ENCODE peak calls at places on chromosome 16, in eight cellular contexts. B is heart right ventricle; V is occipital lobe; X is activated T-helper 1 cell treated with anti-CD3 and anti-CD28 coated beads, Interleukin-2, amount 50 U/mL, for 16 hours; P is H1; R is activated CD8-positive, alpha-beta memory T cell treated with anti-CD3 and anti-CD28 coated beads for 1 hour; I is T follicular helper cell; D is activated effector memory CD4-positive, alpha-beta T cell treated with anti-CD3 and anti-CD28 coated beads, Interleukin-2, amount 50 U/mL, for 16 hours. W is an unnamed sample.
A peak's percentile ranks its signal among the peaks of the same experiment; 100 is the strongest.

GRCh38 chr16:89335803-89336485 is 118.4 kb downstream of the ZNF778 start:
- DNase-seq in X (no peak), B (no peak), V (no peak), I (no peak), R (no peak), D (no peak), P (no peak), W (no peak)

GRCh38 chr16:50932348-50932916 is 190.5 kb downstream of the CYLD start:
- DNase-seq in P (no peak), B (no peak), I (no peak), D (no peak), R (no peak), X (no peak), V (no peak), W (no peak)

GRCh38 chr16:24848065-24848464 is 2.3 kb downstream of the SLC5A11 start:
- DNase-seq in B (no peak), I (no peak), X (no peak), R (no peak), V (no peak), D (no peak), P (no peak), W (no peak)

GRCh38 chr16:27771201-27771910 is 221.4 kb downstream of the KATNIP start:
- DNase-seq in X (no peak), V (no peak), I (no peak), R (no peak), D (no peak), P (no peak), B (no peak), W (no peak)

GRCh38 chr16:29900102-29900887 is at the start of gene ASPHD1:
- DNase-seq in D (peak; percentile 86), P (peak; percentile 89), R (peak; percentile 66), V (peak; percentile 94), B (no peak), I (peak; percentile 67), X (peak; percentile 52), W (peak; percentile 80)

GRCh38 chr16:80752563-80752962 is 51.8 kb downstream of the CDYL2 start:
- DNase-seq in V (no peak), B (no peak), X (no peak), R (no peak), I (no peak), D (no peak), P (no peak), W (no peak)

GRCh38 chr16:86201746-86202145 is 302.8 kb downstream of the IRF8 start:
- DNase-seq in V (no peak), R (no peak), B (no peak), I (no peak), P (no peak), D (no peak), X (no peak), W (no peak)

GRCh38 chr16:4273858-4274291 is 1.1 kb upstream of the TFAP4 start:
- DNase-seq in B (peak; percentile 71), I (no peak), D (peak; percentile 78), V (no peak), X (peak; percentile 30), R (peak; percentile 13), P (peak; percentile 82), W (peak; percentile 34)